ENCODE peak calls at places on chromosome 21, in six cellular contexts. C is transverse colon, G is SK-N-SH, S is A549, L is ovary, U is suprapubic skin. A is an unnamed sample.

GRCh38 chr21:31848339-31848985 is 24.4 kb upstream of the HUNK start:
- DNase-seq in C (no peak), G (no peak), U (no peak), S (no peak), L (no peak), A (no peak)

GRCh38 chr21:28393279-28393678 is 599.4 kb downstream of the LTN1 start:
- DNase-seq in U (no peak), S (no peak), G (no peak), L (no peak), C (peak), A (peak)

GRCh38 chr21:31501921-31502320 is 157.6 kb upstream of the SOD1 start:
- DNase-seq in L (no peak), C (no peak), S (no peak), G (no peak), U (no peak), A (no peak)

GRCh38 chr21:41147096-41147978 is 20.6 kb upstream of the BACE2 start:
- DNase-seq in S (no peak), G (no peak), U (no peak), L (no peak), C (no peak), A (no peak)

GRCh38 chr21:18917602-18918001 is 514.0 kb upstream of the TMPRSS15 start:
- DNase-seq in C (no peak), L (no peak), G (no peak), U (no peak), S (no peak), A (peak)

GRCh38 chr21:44548381-44548780 is 2.9 kb downstream of the KRTAP10-2 start:
- DNase-seq in C (no peak), G (no peak), S (no peak), U (no peak), L (no peak), A (peak)

GRCh38 chr21:16879479-16879878 is 633.4 kb upstream of the CXADR start:
- DNase-seq in L (no peak), U (no peak), S (no peak), C (no peak), G (no peak), A (no peak)

GRCh38 chr21:29287383-29287782 is 11.3 kb upstream of the BACH1 start:
- DNase-seq in U (no peak), G (no peak), C (no peak), L (no peak), S (no peak), A (no peak)

GRCh38 chr21:42187976-42188653 is 30.8 kb upstream of the ABCG1 start:
- DNase-seq in S (no peak), C (peak), U (no peak), L (no peak), G (no peak), A (peak)

GRCh38 chr21:28781602-28782274 is 210.9 kb downstream of the LTN1 start:
- DNase-seq in U (no peak), C (no peak), S (peak), L (no peak), G (peak), A (no peak)

GRCh38 chr21:43348801-43349261 is 78.1 kb downstream of the SIK1 start:
- DNase-seq in G (no peak), C (no peak), L (no peak), S (no peak), U (no peak), A (no peak)

GRCh38 chr21:42835211-42835610 is 44.1 kb downstream of the WDR4 start:
- DNase-seq in C (no peak), G (no peak), L (no peak), U (no peak), S (no peak), A (peak)

GRCh38 chr21:35346697-35347096 is 297.6 kb upstream of the RUNX1 start:
- DNase-seq in C (no peak), L (no peak), S (no peak), U (no peak), G (no peak), A (no peak)

GRCh38 chr21:35350965-35351364 is 301.9 kb upstream of the RUNX1 start:
- DNase-seq in C (no peak), L (no peak), U (no peak), S (no peak), G (no peak), A (no peak)

GRCh38 chr21:35345954-35346353 is 296.9 kb upstream of the RUNX1 start:
- DNase-seq in C (no peak), U (no peak), S (no peak), G (no peak), L (no peak), A (no peak)

GRCh38 chr21:35349378-35350080 is 300.4 kb upstream of the RUNX1 start:
- DNase-seq in L (no peak), C (no peak), G (no peak), S (no peak), U (no peak), A (no peak)

GRCh38 chr21:35348686-35349085 is 299.6 kb upstream of the RUNX1 start:
- DNase-seq in C (no peak), S (no peak), U (no peak), L (no peak), G (no peak), A (no peak)
- H3K4me3 ChIP-seq in C (no peak), S (no peak), U (no peak), L (no peak), G (no peak), A (no peak)

DNA sequence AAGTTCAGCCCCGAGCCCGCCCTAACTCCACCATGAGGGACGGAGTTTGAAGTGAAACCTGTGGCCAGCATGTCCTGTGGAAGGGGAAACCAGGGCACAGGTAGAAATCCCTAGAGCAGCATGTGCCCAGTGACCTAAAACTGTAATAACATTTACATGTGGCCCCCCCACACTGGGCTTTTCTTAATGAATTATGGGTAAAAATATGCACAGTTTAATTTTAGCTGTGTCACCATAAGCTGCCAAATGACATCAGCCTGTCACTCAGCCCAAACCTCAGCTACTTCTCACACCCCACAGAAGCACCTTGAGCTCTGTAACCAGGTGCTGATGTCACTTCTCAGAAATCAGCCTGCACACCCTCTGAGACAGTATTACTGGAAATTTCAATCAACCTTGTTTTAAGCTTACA is 50.0 kb upstream of the SLC19A1 start:
- DNase-seq in S (no peak), U (peak), C (peak), L (no peak), G (no peak), A (no peak)
- TF ChIP-seq EP300 in S (no peak), U (no peak), C (peak), L (no peak), G (no peak), A (no peak)

GRCh38 chr21:36093512-36093911 is 23.7 kb downstream of the CBR1 start:
- DNase-seq in G (no peak), L (no peak), U (no peak), S (no peak), C (no peak), A (no peak)
- H3K4me3 ChIP-seq in G (no peak), L (no peak), U (no peak), S (no peak), C (no peak), A (no peak)

GRCh38 chr21:34984356-34984755 is 64.7 kb downstream of the RUNX1 start:
- DNase-seq in L (no peak), C (no peak), U (no peak), G (no peak), S (no peak), A (no peak)

GRCh38 chr21:34980423-34981115 is 68.5 kb downstream of the RUNX1 start:
- DNase-seq in C (no peak), U (no peak), L (no peak), G (no peak), S (no peak), A (no peak)

GRCh38 chr21:34986561-34987533 is 62.3 kb downstream of the RUNX1 start:
- DNase-seq in U (no peak), G (no peak), L (no peak), C (no peak), S (no peak), A (no peak)

GRCh38 chr21:34981793-34982192 is 67.3 kb downstream of the RUNX1 start:
- DNase-seq in G (no peak), L (no peak), S (no peak), U (no peak), C (no peak), A (no peak)

GRCh38 chr21:34983680-34984086 is 65.4 kb downstream of the RUNX1 start:
- DNase-seq in U (no peak), S (no peak), C (no peak), G (no peak), L (no peak), A (no peak)
- TF ChIP-seq EP300 in U (no peak), S (no peak), C (no peak), G (no peak), L (no peak), A (no peak)